ENCODE peak calls at places on chromosome 6, in six cellular contexts. A, D, E, G, X and U are unnamed samples.

GRCh38 chr6:107390685-107391084 is 68.7 kb downstream of the PDSS2 start:
- DNase-seq in X (no peak), A (no peak), G (no peak), D (no peak), E (no peak), U (no peak)

GRCh38 chr6:138287144-138287955 is 69.1 kb upstream of the PBOV1 start:
- DNase-seq in G (no peak), X (peak; percentile 75), A (peak; percentile 67), D (peak; percentile 54), E (peak; percentile 30), U (no peak)

GRCh38 chr6:124924333-124924759 is 37.9 kb upstream of the RNF217 start:
- DNase-seq in A (no peak), X (no peak), E (no peak), G (peak; percentile 33), D (no peak), U (no peak)

GRCh38 chr6:6975395-6976111 is 132.2 kb upstream of the RREB1 start:
- DNase-seq in A (no peak), D (no peak), X (no peak), G (no peak), E (no peak), U (no peak)

GRCh38 chr6:90284236-90284744 is 12.4 kb downstream of the BACH2 start:
- DNase-seq in E (peak; percentile 18), A (no peak), D (peak; percentile 88), X (no peak), G (peak; percentile 40), U (no peak)

GRCh38 chr6:30013296-30013922 is 47.7 kb upstream of the POLR1H start:
- DNase-seq in A (no peak), D (no peak), E (peak; percentile 3), G (no peak), X (no peak), U (peak; percentile 40)

GRCh38 chr6:10682319-10682988 is 12.0 kb downstream of the C6orf52 start:
- DNase-seq in E (no peak), X (no peak), A (no peak), G (no peak), D (no peak), U (no peak)

GRCh38 chr6:156826290-156826955 is 49.2 kb downstream of the ARID1B start:
- DNase-seq in E (no peak), G (no peak), A (no peak), D (no peak), X (no peak), U (no peak)

DNA sequence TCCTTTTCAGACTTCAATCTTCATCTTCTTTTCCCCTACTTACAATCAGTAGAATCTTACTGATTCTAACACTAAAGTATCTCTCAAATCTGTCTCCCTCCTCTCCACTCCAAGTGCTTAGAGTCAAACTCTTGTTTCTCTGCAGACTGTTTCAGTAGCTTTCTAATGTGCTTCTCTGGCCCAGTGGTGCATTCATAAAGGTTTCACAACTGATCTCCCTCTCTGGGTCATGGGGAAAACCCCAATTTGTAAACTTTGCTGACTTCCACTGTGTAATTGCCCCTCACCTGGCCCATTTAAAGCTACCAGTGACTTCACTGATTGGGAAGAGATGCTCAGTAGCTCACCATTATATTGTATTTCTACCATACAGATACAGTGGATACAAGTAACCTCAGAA is 183.6 kb downstream of the FAXC start:
- DNase-seq in G (no peak), D (no peak), E (no peak), A (no peak), X (no peak), U (no peak)
- TF ChIP-seq CTCF in G (no peak), D (no peak), E (no peak), A (no peak), X (no peak), U (no peak)

GRCh38 chr6:36915599-36915998 is 29.8 kb downstream of the C6orf89 start:
- DNase-seq in A (no peak), E (no peak), G (no peak), X (no peak), D (no peak), U (no peak)

GRCh38 chr6:36912583-36912982 is 26.8 kb downstream of the C6orf89 start:
- DNase-seq in A (peak; percentile 14), G (peak; percentile 84), E (peak; percentile 56), D (peak; percentile 97), X (no peak), U (no peak)

GRCh38 chr6:36913082-36913481 is 27.3 kb downstream of the C6orf89 start:
- DNase-seq in E (no peak), X (no peak), D (no peak), A (no peak), G (no peak), U (no peak)

GRCh38 chr6:36916159-36916558 is 30.4 kb downstream of the C6orf89 start:
- DNase-seq in D (no peak), A (no peak), G (no peak), E (no peak), X (no peak), U (no peak)

GRCh38 chr6:36914227-36914794 is 28.6 kb downstream of the C6orf89 start:
- DNase-seq in X (no peak), D (peak; percentile 98), A (peak; percentile 77), E (peak; percentile 20), G (no peak), U (no peak)
- TF ChIP-seq CTCF in X (peak; percentile 12), D (peak; percentile 94), A (peak; percentile 34), E (no peak), G (peak; percentile 47), U (peak; percentile 40)

GRCh38 chr6:42177514-42178364 is 4.6 kb downstream of the GUCA1A start:
- DNase-seq in A (no peak), X (no peak), G (no peak), D (no peak), E (peak; percentile 4), U (peak; percentile 74)

GRCh38 chr6:42179261-42179955 is 6.2 kb downstream of the GUCA1A start:
- DNase-seq in G (no peak), A (no peak), D (no peak), E (no peak), X (no peak), U (no peak)

GRCh38 chr6:42176981-42177380 is 3.8 kb downstream of the GUCA1A start:
- DNase-seq in A (no peak), D (no peak), G (no peak), E (no peak), X (no peak), U (no peak)

GRCh38 chr6:42173101-42173500 is at the start of gene GUCA1A:
- DNase-seq in X (no peak), G (no peak), A (no peak), E (no peak), D (no peak), U (no peak)

DNA sequence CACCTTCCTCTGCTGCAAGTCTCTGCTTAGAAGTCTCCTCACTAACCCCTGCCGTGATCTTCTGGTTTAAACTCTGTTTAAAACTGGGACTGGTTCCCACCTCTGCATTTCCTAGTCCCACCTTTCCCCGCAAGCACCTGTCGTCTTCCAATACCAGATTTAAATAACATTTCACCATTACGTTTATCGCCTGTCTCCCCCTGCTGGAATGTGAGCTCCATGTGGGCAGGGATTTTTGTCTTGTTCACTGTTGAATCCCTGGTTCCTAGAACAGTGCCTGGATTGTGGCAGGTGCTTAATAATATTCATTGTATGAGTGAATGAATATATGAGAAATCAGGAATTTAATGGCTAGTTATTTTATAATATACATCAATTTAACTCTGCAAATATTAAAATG is 2.7 kb downstream of the GUCA1A start:
- DNase-seq in D (no peak), A (no peak), E (no peak), X (no peak), G (no peak), U (no peak)
- TF ChIP-seq CTCF in D (peak; percentile 59), A (no peak), E (no peak), X (no peak), G (peak; percentile 20), U (no peak)

DNA sequence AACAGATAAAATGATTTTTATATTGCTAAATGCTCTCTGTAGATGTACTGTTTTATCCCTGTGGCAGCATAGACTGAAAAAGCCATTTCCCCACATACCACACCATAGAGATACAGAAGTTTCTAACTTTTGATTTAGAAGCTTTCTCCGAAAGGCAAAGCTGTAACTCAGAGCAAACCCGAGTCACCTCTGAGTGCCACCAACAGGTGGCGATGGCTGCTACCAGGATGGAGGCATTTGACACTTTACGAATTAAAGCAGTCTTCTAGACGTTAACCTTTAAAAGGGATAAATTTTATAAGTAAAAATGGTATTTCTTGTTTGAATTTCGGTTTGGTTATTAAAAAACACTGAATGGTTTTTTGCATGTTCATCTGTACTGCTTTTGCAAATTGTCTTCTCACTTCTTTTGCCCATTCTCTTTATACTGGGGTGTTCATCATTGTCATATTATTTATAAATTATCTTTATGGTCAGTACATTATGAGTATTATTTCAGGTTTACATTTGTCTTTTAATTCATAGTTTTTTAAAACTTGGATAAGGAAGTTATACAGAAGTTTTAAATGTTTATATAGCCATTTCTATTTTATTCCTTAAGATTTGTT is 201.0 kb upstream of the CEP162 start:
- DNase-seq in X (no peak), G (no peak), A (peak; percentile 11), E (no peak), D (peak; percentile 30), U (peak; percentile 44)
- TF ChIP-seq CTCF in X (peak; percentile 46), G (peak; percentile 92), A (peak; percentile 45), E (no peak), D (peak; percentile 60), U (peak; percentile 85)

GRCh38 chr6:160192840-160193239 is 65.8 kb downstream of the SLC22A2 start:
- DNase-seq in D (no peak), X (no peak), G (no peak), A (no peak), E (no peak), U (no peak)
- TF ChIP-seq CTCF in D (no peak), X (no peak), G (no peak), A (no peak), E (no peak), U (no peak)

GRCh38 chr6:136148523-136148922 is 101.6 kb downstream of the MTFR2 start:
- DNase-seq in G (no peak), X (no peak), D (no peak), A (no peak), E (no peak), U (no peak)
- TF ChIP-seq CTCF in G (no peak), X (no peak), D (no peak), A (no peak), E (no peak), U (no peak)